ENCODE peak calls at places on chromosome 5, in five cellular contexts. I is IMR-90, K is choroid plexus epithelial cell, J is right lobe of liver, G is bronchial epithelial cell. V is an unnamed sample.
A peak's percentile ranks its signal among the peaks of the same experiment; 100 is the strongest.

GRCh38 chr5:37249820-37250175 is 622 bp upstream of the CPLANE1 start:
- DNase-seq in I (no peak), K (no peak), J (no peak), G (no peak), V (no peak)

GRCh38 chr5:111454198-111454606 is 58.1 kb downstream of the STARD4 start:
- DNase-seq in I (peak; percentile 55), K (peak; percentile 30), J (no peak), G (peak; percentile 9), V (no peak)

GRCh38 chr5:122937914-122938313 is 92.5 kb downstream of the SNX24 start:
- DNase-seq in I (no peak), K (peak; percentile 25), J (peak; percentile 59), G (no peak), V (no peak)

GRCh38 chr5:21171038-21171437 is 1183.0 kb upstream of the CDH18 start:
- DNase-seq in I (no peak), K (no peak), J (no peak), G (no peak), V (no peak)

GRCh38 chr5:170495796-170496195 is 8.0 kb upstream of the KCNIP1 start:
- DNase-seq in I (no peak), K (no peak), J (no peak), G (peak; percentile 28), V (no peak)

GRCh38 chr5:59062986-59063683 is 480.3 kb downstream of the RAB3C start:
- DNase-seq in I (no peak), K (peak; percentile 79), J (no peak), G (no peak), V (no peak)

GRCh38 chr5:177457239-177458121 is 10.9 kb downstream of the PRR7 start:
- DNase-seq in I (peak; percentile 97), K (peak; percentile 99), J (peak; percentile 88), G (peak; percentile 94), V (peak; percentile 95)

GRCh38 chr5:53730938-53731337 is 170.5 kb downstream of the NDUFS4 start:
- DNase-seq in I (no peak), K (no peak), J (no peak), G (no peak), V (no peak)

GRCh38 chr5:170159101-170159698 is 53.5 kb downstream of the FOXI1 start:
- DNase-seq in I (peak; percentile 54), K (peak; percentile 59), J (no peak), G (peak; percentile 47), V (peak; percentile 70)

GRCh38 chr5:73823508-73823925 is 197.5 kb downstream of the ARHGEF28 start:
- DNase-seq in I (peak; percentile 48), K (peak; percentile 82), J (no peak), G (peak; percentile 42), V (peak; percentile 70)

GRCh38 chr5:78754655-78755054 is 106.1 kb upstream of the LHFPL2 start:
- DNase-seq in I (no peak), K (no peak), J (no peak), G (no peak), V (no peak)

GRCh38 chr5:59099270-59099994 is 516.6 kb downstream of the RAB3C start:
- DNase-seq in I (peak; percentile 96), K (peak; percentile 95), J (no peak), G (peak; percentile 95), V (peak; percentile 91)

GRCh38 chr5:81313686-81314085 is 12.3 kb downstream of the ZCCHC9 start:
- DNase-seq in I (peak; percentile 26), K (no peak), J (no peak), G (no peak), V (no peak)

GRCh38 chr5:62461561-62461960 is 49.0 kb downstream of the IPO11 start:
- DNase-seq in I (no peak), K (no peak), J (no peak), G (no peak), V (no peak)

GRCh38 chr5:1015545-1015944 is 6.9 kb downstream of the NKD2 start:
- DNase-seq in I (no peak), K (no peak), J (no peak), G (no peak), V (no peak)

GRCh38 chr5:1488882-1489680 is 34.7 kb downstream of the LPCAT1 start:
- DNase-seq in I (peak; percentile 90), K (peak; percentile 87), J (no peak), G (peak; percentile 79), V (peak; percentile 77)

GRCh38 chr5:84603557-84604185 is 219.0 kb upstream of the EDIL3 start:
- DNase-seq in I (peak; percentile 88), K (peak; percentile 60), J (no peak), G (peak; percentile 30), V (peak; percentile 79)

GRCh38 chr5:109218767-109219166 is 191.0 kb downstream of the PJA2 start:
- DNase-seq in I (no peak), K (peak; percentile 15), J (no peak), G (no peak), V (no peak)

GRCh38 chr5:55923177-55923872 is 71.4 kb downstream of the IL6ST start:
- DNase-seq in I (no peak), K (no peak), J (no peak), G (no peak), V (no peak)

GRCh38 chr5:79200573-79201183 is 35.3 kb upstream of the JMY start:
- DNase-seq in I (peak; percentile 18), K (peak; percentile 45), J (no peak), G (no peak), V (peak; percentile 6)

GRCh38 chr5:31639488-31640011 is 619 bp downstream of the PDZD2 start:
- DNase-seq in I (no peak), K (no peak), J (peak; percentile 46), G (no peak), V (no peak)

GRCh38 chr5:180127682-180128670 is 56.4 kb upstream of the RNF130 start:
- DNase-seq in I (no peak), K (no peak), J (no peak), G (no peak), V (no peak)

GRCh38 chr5:180128671-180129261 is 57.2 kb upstream of the RNF130 start:
- DNase-seq in I (no peak), K (no peak), J (no peak), G (no peak), V (no peak)

GRCh38 chr5:180130291-180130869 is 58.8 kb upstream of the RNF130 start:
- DNase-seq in I (no peak), K (no peak), J (no peak), G (no peak), V (no peak)

GRCh38 chr5:180130876-180131740 is 59.5 kb upstream of the RNF130 start:
- DNase-seq in I (no peak), K (peak; percentile 3), J (no peak), G (no peak), V (no peak)

GRCh38 chr5:180129291-180130190 is 58.0 kb upstream of the RNF130 start:
- DNase-seq in I (no peak), K (no peak), J (no peak), G (no peak), V (no peak)
- TF ChIP-seq CTCF in I (no peak), K (no peak), J (no peak), G (no peak), V (no peak)

DNA sequence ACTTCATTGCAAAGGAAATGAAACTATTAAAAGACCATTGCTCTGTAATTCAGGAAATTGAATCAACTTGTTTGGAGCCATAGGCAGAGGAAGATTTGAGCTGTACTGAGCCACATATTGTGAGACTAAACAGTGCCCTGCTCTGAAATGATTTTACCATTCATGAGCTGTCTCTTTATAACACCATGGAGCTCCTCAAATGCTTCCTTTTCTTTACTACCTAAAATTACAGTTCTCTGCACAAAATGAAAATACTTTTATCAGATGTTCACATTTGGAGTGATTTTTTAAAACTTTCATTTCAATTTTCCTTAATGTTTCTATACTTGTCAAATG is 97.9 kb downstream of the NLN start:
- DNase-seq in I (no peak), K (no peak), J (no peak), G (no peak), V (no peak)
- H3K4me3 ChIP-seq in I (no peak overlapping the region), K (no peak overlapping the region), J (no peak overlapping the region), G (no peak overlapping the region), V (no peak overlapping the region)

DNA sequence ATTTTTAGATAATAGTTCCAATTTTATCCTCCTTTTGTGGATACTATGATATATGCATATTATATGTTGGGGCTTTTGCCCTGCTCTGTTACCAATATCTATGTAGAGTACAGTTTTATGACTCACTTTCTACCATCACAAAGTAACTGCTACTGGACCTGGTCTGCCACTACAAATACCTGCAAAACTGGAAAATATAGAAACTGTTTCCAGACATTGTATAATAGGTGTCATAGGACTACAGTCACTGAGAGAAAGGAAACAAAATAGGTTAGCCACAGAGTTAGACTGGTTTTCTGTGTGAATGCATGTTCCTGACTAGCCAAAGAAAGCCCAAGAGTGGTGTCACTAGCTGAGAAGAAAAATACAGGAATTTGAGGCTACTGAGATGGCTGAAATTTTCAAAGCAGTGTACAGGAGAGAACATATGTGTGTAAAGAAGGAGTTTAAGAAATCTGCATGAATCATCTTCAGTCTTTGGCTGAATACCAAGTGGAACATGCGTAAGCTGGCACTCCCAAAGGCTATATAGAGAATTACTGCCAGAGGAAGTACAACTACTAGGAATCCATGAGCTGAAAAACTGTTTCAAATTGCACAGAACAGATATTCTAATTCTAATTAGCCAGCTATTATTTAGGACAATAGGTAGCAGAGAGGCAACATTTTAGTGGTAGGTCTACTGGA is 29.0 kb upstream of the FAM174A start:
- DNase-seq in I (peak; percentile 82), K (peak; percentile 93), J (no peak), G (peak; percentile 96), V (peak; percentile 63)
- TF ChIP-seq CTCF in I (peak; percentile 4), K (peak; percentile 21), J (no peak), G (no peak), V (peak; percentile 35)

GRCh38 chr5:34734321-34734720 is 78.2 kb downstream of the RAI14 start:
- DNase-seq in I (peak; percentile 40), K (peak; percentile 37), J (no peak), G (no peak), V (no peak)

GRCh38 chr5:34736445-34737119 is 80.5 kb downstream of the RAI14 start:
- DNase-seq in I (peak; percentile 56), K (peak; percentile 65), J (no peak), G (peak; percentile 48), V (no peak)

GRCh38 chr5:34738381-34738780 is 82.3 kb downstream of the RAI14 start:
- DNase-seq in I (no peak), K (no peak), J (peak; percentile 62), G (no peak), V (no peak)

GRCh38 chr5:34731435-34732232 is 75.5 kb downstream of the RAI14 start:
- DNase-seq in I (no peak), K (no peak), J (peak; percentile 73), G (no peak), V (no peak)

DNA sequence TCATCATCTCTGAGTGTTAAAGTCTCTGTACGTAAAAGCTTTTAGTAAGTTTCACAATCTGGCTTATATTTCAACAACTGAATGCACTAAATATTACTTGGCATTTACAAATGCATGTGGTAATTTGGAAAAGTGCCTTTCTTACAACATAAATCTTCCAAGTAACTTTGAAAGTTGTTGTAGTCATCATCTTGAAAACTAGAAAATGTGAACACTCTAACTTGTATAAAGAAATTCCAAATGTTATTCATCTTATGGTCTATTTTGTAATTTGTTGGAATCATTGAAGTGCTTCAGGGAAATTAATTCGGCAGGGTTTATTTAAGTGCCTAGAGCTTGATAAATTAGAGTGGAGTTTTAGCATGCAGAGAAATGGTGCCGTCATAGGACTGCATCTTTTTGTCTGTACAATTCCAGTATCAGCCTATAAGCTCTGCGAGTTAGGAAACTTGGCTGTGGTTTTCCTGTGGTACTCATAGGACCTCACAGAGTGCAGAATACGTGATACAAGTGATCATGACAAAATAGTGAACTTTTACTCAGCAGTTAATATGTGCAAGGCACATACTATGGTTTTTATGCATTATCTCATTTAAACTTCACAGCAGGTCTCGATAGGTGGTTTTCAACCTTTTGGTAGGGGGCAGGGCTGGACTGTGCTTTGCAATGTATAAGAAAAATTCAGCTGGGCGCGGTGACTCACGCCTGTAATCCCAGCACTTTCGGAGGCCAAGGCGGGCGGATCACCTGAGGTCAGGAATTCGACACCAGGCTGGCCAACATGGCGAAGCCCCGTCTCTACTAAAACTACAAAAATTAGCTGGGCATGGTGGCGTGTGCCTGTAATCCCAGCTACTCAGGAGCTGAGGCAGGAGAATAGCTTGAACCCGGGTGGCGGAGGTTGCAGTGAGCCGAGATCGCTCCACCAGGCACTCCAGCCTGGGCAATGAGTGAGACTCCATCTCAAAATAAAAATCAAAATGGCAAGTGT is 79.6 kb downstream of the RAI14 start:
- DNase-seq in I (peak; percentile 80), K (peak; percentile 67), J (no peak), G (no peak), V (no peak)
- H3K4me3 ChIP-seq in I (no peak overlapping the region), K (no peak overlapping the region), J (no peak overlapping the region), G (no peak overlapping the region), V (no peak overlapping the region)